ENCODE peak calls at places on chromosomes 5 and 9, in nine cellular contexts. J, Z, B, M, O, P, F, W and A are unnamed samples.

GRCh38 chr9:117232991-117233390 is 181.9 kb downstream of the ASTN2 start:
- DNase-seq in O (no peak), Z (no peak), B (no peak), W (no peak), F (peak), P (no peak), M (no peak), J (no peak), A (no peak)

GRCh38 chr5:65961644-65962043 is 35.3 kb downstream of the ERBIN start:
- DNase-seq in M (no peak), Z (peak), J (peak), F (no peak), W (peak), P (no peak), B (no peak), O (no peak), A (peak)

GRCh38 chr9:92191801-92192200 is 76.6 kb upstream of the SPTLC1 start:
- DNase-seq in J (peak), F (no peak), P (no peak), W (no peak), Z (peak), O (no peak), B (no peak), M (no peak), A (no peak)

GRCh38 chr5:41875121-41875520 is 4.9 kb upstream of the OXCT1 start:
- DNase-seq in W (no peak), P (no peak), O (no peak), Z (no peak), F (no peak), B (no peak), J (no peak), M (no peak), A (no peak)

GRCh38 chr5:68382640-68383039 is 167.1 kb downstream of the PIK3R1 start:
- DNase-seq in P (no peak), Z (no peak), M (no peak), W (no peak), B (no peak), J (peak), F (no peak), O (no peak), A (no peak)

GRCh38 chr9:137428841-137429545 is 5.8 kb downstream of the NOXA1 start:
- DNase-seq in Z (no peak), M (no peak), P (no peak), F (no peak), W (no peak), J (no peak), O (no peak), B (no peak), A (no peak)

GRCh38 chr5:139655727-139656271 is 7.7 kb downstream of the CXXC5 start:
- DNase-seq in B (no peak), W (no peak), J (no peak), M (no peak), Z (no peak), F (no peak), P (peak), O (no peak), A (no peak)

GRCh38 chr5:174690256-174690655 is 34.1 kb upstream of the MSX2 start:
- DNase-seq in B (no peak), Z (no peak), O (no peak), W (no peak), J (no peak), F (peak), P (no peak), M (no peak), A (no peak)

GRCh38 chr5:179128041-179128365 is 67.8 kb downstream of the ZNF354C start:
- DNase-seq in Z (no peak), O (no peak), P (no peak), W (no peak), F (no peak), J (no peak), M (no peak), B (no peak), A (no peak)

GRCh38 chr9:124743686-124744348 is 27.3 kb downstream of the NR6A1 start:
- DNase-seq in M (no peak), W (peak), J (no peak), O (no peak), Z (no peak), F (no peak), P (no peak), B (no peak), A (no peak)

GRCh38 chr9:74963043-74963442 is 10.3 kb upstream of the C9orf40 start:
- DNase-seq in Z (no peak), B (no peak), W (no peak), O (no peak), P (no peak), M (no peak), F (no peak), J (no peak), A (no peak)

GRCh38 chr5:165783024-165783423 is 2277.6 kb downstream of the MAT2B start:
- DNase-seq in P (no peak), M (no peak), J (no peak), Z (no peak), W (no peak), O (no peak), B (no peak), F (no peak), A (no peak)

GRCh38 chr5:113806823-113807222 is 293.3 kb downstream of the YTHDC2 start:
- DNase-seq in M (no peak), B (no peak), J (no peak), Z (peak), W (no peak), P (peak), O (no peak), F (peak), A (no peak)

GRCh38 chr5:148913493-148913892 is 87.1 kb downstream of the ADRB2 start:
- DNase-seq in Z (no peak), F (no peak), O (no peak), B (no peak), W (no peak), J (no peak), P (no peak), M (no peak), A (no peak)

GRCh38 chr5:173659423-173659822 is 43.0 kb upstream of the BOD1 start:
- DNase-seq in P (no peak), J (no peak), O (no peak), Z (no peak), W (no peak), M (no peak), F (no peak), B (no peak), A (no peak)

GRCh38 chr5:149561848-149562247 is 10.6 kb upstream of the CSNK1A1 start:
- DNase-seq in F (no peak), P (no peak), B (no peak), J (peak), Z (peak), M (no peak), W (peak), O (no peak), A (no peak)

GRCh38 chr9:124527781-124528180 is 20.6 kb upstream of the NR5A1 start:
- DNase-seq in O (no peak), Z (peak), P (no peak), F (no peak), J (no peak), W (no peak), M (no peak), B (no peak), A (no peak)

GRCh38 chr9:38083858-38084555 is 15.0 kb upstream of the SHB start:
- DNase-seq in Z (no peak), O (no peak), F (no peak), J (no peak), P (no peak), M (no peak), B (no peak), W (no peak), A (no peak)

GRCh38 chr9:120628207-120628924 is 48.4 kb upstream of the CDK5RAP2 start:
- DNase-seq in F (no peak), P (no peak), B (no peak), J (no peak), Z (no peak), M (no peak), W (peak), O (no peak), A (no peak)

GRCh38 chr5:137617806-137618205 is 118.1 kb downstream of the KLHL3 start:
- DNase-seq in F (no peak), M (no peak), W (peak), B (no peak), J (no peak), O (no peak), P (no peak), Z (peak), A (no peak)

GRCh38 chr5:132446621-132447020 is 44.0 kb downstream of the IRF1 start:
- DNase-seq in F (peak), B (no peak), M (no peak), O (no peak), W (no peak), P (peak), Z (peak), J (no peak), A (no peak)

GRCh38 chr9:126386814-126387213 is 60.2 kb downstream of the MVB12B start:
- DNase-seq in F (no peak), M (no peak), W (no peak), O (no peak), Z (no peak), J (no peak), P (no peak), B (no peak), A (no peak)

GRCh38 chr5:179054036-179054785 is 6.0 kb upstream of the ZNF354C start:
- DNase-seq in M (no peak), W (no peak), P (no peak), F (no peak), B (no peak), O (no peak), J (no peak), Z (no peak), A (no peak)

GRCh38 chr5:159547466-159548195 is 217.3 kb upstream of the IL12B start:
- DNase-seq in J (no peak), P (no peak), M (no peak), Z (no peak), B (no peak), F (no peak), W (no peak), O (no peak), A (no peak)

GRCh38 chr9:76215066-76215465 is 179.2 kb downstream of the RFK start:
- DNase-seq in M (no peak), W (no peak), P (no peak), Z (peak), F (no peak), O (no peak), J (peak), B (no peak), A (no peak)

GRCh38 chr5:142905375-142905774 is 135.2 kb downstream of the ARHGAP26 start:
- DNase-seq in O (no peak), B (no peak), M (no peak), J (no peak), F (no peak), W (no peak), Z (no peak), P (no peak), A (no peak)

GRCh38 chr9:91047529-91047928 is 245.9 kb downstream of the SYK start:
- DNase-seq in O (no peak), Z (no peak), F (no peak), J (no peak), W (no peak), P (no peak), M (no peak), B (no peak), A (no peak)

GRCh38 chr9:124149992-124150391 is 107.8 kb upstream of the NEK6 start:
- DNase-seq in W (no peak), M (no peak), J (no peak), F (no peak), O (no peak), P (no peak), B (no peak), Z (no peak), A (no peak)

GRCh38 chr5:96718635-96719077 is 56.5 kb downstream of the CAST start:
- DNase-seq in P (no peak), F (no peak), M (no peak), W (no peak), J (no peak), O (no peak), Z (no peak), B (no peak), A (no peak)

GRCh38 chr5:143552680-143553079 is 149.2 kb upstream of the NR3C1 start:
- DNase-seq in O (no peak), Z (no peak), W (no peak), F (no peak), B (no peak), P (no peak), M (no peak), J (no peak), A (no peak)